ENCODE peak calls at places on chromosome 12, in seven cellular contexts. J is HepG2, V is SK-N-SH, B is K562, W is GM12878, Q is A549, D is H1. S is an unnamed sample.

GRCh38 chr12:130041983-130042812 is 120.1 kb upstream of the FZD10 start:
- DNase-seq in W (no peak), J (no peak), Q (peak; percentile 22), V (peak; percentile 94), D (peak; percentile 99), B (peak; percentile 51), S (no peak)

GRCh38 chr12:53968214-53969127 is 4.5 kb upstream of the HOXC11 start:
- DNase-seq in D (no peak), J (no peak), W (no peak), B (no peak), Q (no peak), V (no peak), S (no peak)

GRCh38 chr12:480831-481230 is 21.1 kb downstream of the B4GALNT3 start:
- DNase-seq in W (no peak), Q (no peak), B (no peak), V (no peak), J (no peak), D (no peak), S (peak; percentile 30)

GRCh38 chr12:129294868-129295267 is 441.6 kb downstream of the GLT1D1 start:
- DNase-seq in Q (no peak), W (no peak), J (no peak), V (no peak), D (no peak), B (no peak), S (no peak)

GRCh38 chr12:124577986-124578385 is 10.6 kb upstream of the NCOR2 start:
- DNase-seq in D (no peak), B (no peak), W (no peak), V (no peak), J (no peak), Q (no peak), S (no peak)

GRCh38 chr12:97560359-97560758 is 97.8 kb downstream of the RMST start:
- DNase-seq in D (no peak), W (no peak), J (no peak), V (no peak), Q (no peak), B (no peak), S (no peak)

GRCh38 chr12:25553083-25553482 is at the start of gene LMNTD1:
- DNase-seq in J (no peak), W (no peak), B (no peak), Q (no peak), D (no peak), V (no peak), S (peak; percentile 89)

GRCh38 chr12:68352067-68352466 is 19.9 kb upstream of the MDM1 start:
- DNase-seq in W (no peak), V (no peak), J (no peak), Q (no peak), D (no peak), B (no peak), S (peak; percentile 77)

GRCh38 chr12:74538491-74539258 is 1.0 kb downstream of the ATXN7L3B start:
- DNase-seq in W (no peak), V (peak; percentile 11), D (no peak), B (peak; percentile 13), J (no peak), Q (no peak), S (no peak)

GRCh38 chr12:71731439-71732356 is 23.0 kb upstream of the RAB21 start:
- DNase-seq in J (peak; percentile 79), V (no peak), B (peak; percentile 30), Q (no peak), D (peak; percentile 61), W (no peak), S (peak; percentile 80)

GRCh38 chr12:124621296-124621660 is 53.9 kb upstream of the NCOR2 start:
- DNase-seq in Q (no peak), B (no peak), W (no peak), J (no peak), V (no peak), D (peak; percentile 65), S (peak; percentile 44)

GRCh38 chr12:113221997-113222729 is 899 bp downstream of the TPCN1 start:
- DNase-seq in B (no peak), Q (peak; percentile 18), V (no peak), D (peak; percentile 53), J (no peak), W (no peak), S (no peak)

GRCh38 chr12:4526923-4527546 is 11.7 kb upstream of the RAD51AP1 start:
- DNase-seq in Q (no peak), V (peak; percentile 7), D (no peak), B (no peak), J (peak; percentile 5), W (no peak), S (peak; percentile 16)

GRCh38 chr12:56256326-56256960 is 1.7 kb downstream of the ANKRD52 start:
- DNase-seq in V (no peak), W (no peak), Q (no peak), D (no peak), J (no peak), B (no peak), S (peak; percentile 46)

GRCh38 chr12:105705765-105706164 is 375.3 kb downstream of the C12orf75 start:
- DNase-seq in W (no peak), B (peak; percentile 34), V (peak; percentile 27), J (peak; percentile 36), Q (peak; percentile 18), D (peak; percentile 78), S (peak; percentile 67)

GRCh38 chr12:459430-460258 is at the start of gene B4GALNT3:
- DNase-seq in B (peak; percentile 65), Q (peak; percentile 56), D (peak; percentile 82), J (no peak), V (peak; percentile 88), W (no peak), S (no peak)

GRCh38 chr12:94504386-94504785 is 44.7 kb upstream of the CEP83 start:
- DNase-seq in W (no peak), D (no peak), J (no peak), Q (no peak), B (no peak), V (no peak), S (no peak)

GRCh38 chr12:47754881-47755280 is 3.8 kb downstream of the RAPGEF3 start:
- DNase-seq in D (no peak), J (no peak), V (no peak), Q (no peak), B (no peak), W (peak; percentile 27), S (no peak)

GRCh38 chr12:117485984-117486839 is 124.8 kb upstream of the NOS1 start:
- DNase-seq in W (no peak), B (no peak), D (no peak), V (no peak), J (no peak), Q (peak; percentile 70), S (no peak)

DNA sequence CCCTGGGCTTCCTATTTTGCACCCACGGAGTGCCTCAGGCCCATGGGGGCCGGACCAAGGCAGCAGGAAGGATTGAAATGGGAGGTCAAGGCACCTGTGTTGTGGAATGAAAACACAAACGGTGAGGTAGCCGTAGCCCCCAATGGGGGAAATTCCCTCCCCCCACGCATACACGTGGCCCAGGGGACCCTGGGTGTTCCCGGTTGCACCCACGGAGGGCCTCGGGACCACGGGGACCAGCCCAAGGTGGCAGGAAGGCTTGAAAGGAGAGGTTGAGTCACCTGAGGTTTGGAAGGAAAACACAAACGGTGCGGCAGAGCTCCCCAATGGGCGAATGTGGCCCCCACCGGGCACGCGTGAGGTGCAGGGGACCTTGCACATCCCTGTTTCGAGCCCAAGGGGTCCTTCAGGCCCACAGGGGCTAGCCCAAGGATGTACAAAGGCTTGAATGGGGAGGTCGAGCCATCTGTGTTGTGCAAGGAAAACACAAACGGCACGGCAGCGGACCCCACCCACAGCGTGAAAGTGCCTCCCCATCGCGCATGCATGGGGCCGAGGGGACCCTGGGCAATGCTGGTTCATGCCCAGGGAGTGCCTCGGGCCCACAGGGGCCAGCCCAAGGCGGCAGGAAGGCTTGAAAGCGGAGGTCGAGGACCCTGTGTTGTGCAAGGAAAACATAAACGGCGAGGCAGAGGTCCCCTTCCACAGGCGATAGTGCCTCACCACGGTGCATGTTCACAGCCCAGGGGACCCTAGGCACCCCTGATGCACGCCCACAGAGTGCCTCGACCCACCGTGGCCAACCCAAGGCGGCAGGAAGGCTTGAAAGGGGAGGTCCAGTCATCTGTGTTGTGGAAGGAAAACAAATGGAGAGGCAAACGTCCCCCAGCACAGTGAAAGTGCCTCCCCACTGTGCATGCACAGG is 376.7 kb downstream of the ALG10 start:
- DNase-seq in D (peak; percentile 6), J (no peak), B (peak; percentile 1), Q (no peak), V (peak; percentile 1), W (no peak), S (no peak)
- TF ChIP-seq RFX5 in D (no peak), J (no peak), B (no peak), Q (no peak), V (no peak), W (no peak), S (no peak)

GRCh38 chr12:67068773-67069450 is 200.2 kb upstream of the CAND1 start:
- DNase-seq in D (peak; percentile 78), Q (peak; percentile 37), B (peak; percentile 5), J (peak; percentile 3), W (no peak), V (peak; percentile 76), S (peak; percentile 7)
- TF ChIP-seq RFX5 in D (no peak), Q (no peak), B (no peak), J (no peak), W (no peak), V (no peak), S (no peak)

GRCh38 chr12:46354111-46354798 is 18.3 kb downstream of the SLC38A2 start:
- DNase-seq in B (peak; percentile 24), V (no peak), J (no peak), W (no peak), D (no peak), Q (no peak), S (no peak)
- TF ChIP-seq RFX5 in B (no peak), V (no peak), J (no peak), W (no peak), D (no peak), Q (no peak), S (no peak)

GRCh38 chr12:107514887-107515445 is 170.6 kb upstream of the PWP1 start:
- DNase-seq in B (no peak), W (no peak), D (no peak), J (peak; percentile 46), V (no peak), Q (peak; percentile 53), S (peak; percentile 67)
- TF ChIP-seq RFX5 in B (no peak), W (no peak), D (no peak), J (no peak), V (no peak), Q (no peak), S (no peak)